ENCODE peak calls at places on chromosomes 3 and 15, in four cellular contexts. H, X, V and Q are unnamed samples.
A peak's percentile ranks its signal among the peaks of the same experiment; 100 is the strongest.

GRCh38 chr15:80072285-80072684 is 12.8 kb downstream of the ZFAND6 start:
- DNase-seq in X (peak; percentile 91), H (peak; percentile 92), V (peak; percentile 95), Q (peak; percentile 93)

GRCh38 chr15:98077186-98077585 is 116.7 kb downstream of the ARRDC4 start:
- DNase-seq in H (no peak), X (no peak), V (no peak), Q (no peak)

GRCh38 chr3:129690406-129690805 is 83.9 kb upstream of the PLXND1 start:
- DNase-seq in V (peak; percentile 81), H (peak; percentile 60), X (peak; percentile 91), Q (peak; percentile 65)

GRCh38 chr3:32712506-32713055 is 27.6 kb downstream of the CNOT10 start:
- DNase-seq in V (no peak), H (no peak), X (no peak), Q (peak; percentile 7)

GRCh38 chr3:33915796-33916589 is 117.6 kb downstream of the PDCD6IP start:
- DNase-seq in V (no peak), H (peak; percentile 33), X (peak; percentile 47), Q (peak; percentile 43)

GRCh38 chr3:69472093-69472492 is 86.2 kb upstream of the FRMD4B start:
- DNase-seq in X (no peak), V (no peak), H (no peak), Q (no peak)

GRCh38 chr3:48565591-48566400 is 2.2 kb upstream of the UCN2 start:
- DNase-seq in X (no peak), H (peak; percentile 78), V (no peak), Q (peak; percentile 76)

GRCh38 chr3:136787226-136787793 is 31.6 kb upstream of the SLC35G2 start:
- DNase-seq in X (no peak), V (peak; percentile 50), H (peak; percentile 48), Q (no peak)

GRCh38 chr15:34241376-34242350 is 16.8 kb downstream of the EMC4 start:
- DNase-seq in X (peak; percentile 56), V (peak; percentile 67), H (peak; percentile 37), Q (peak; percentile 62)

GRCh38 chr3:70550723-70551319 is 238.4 kb upstream of the MDFIC2 start:
- DNase-seq in H (peak; percentile 40), V (peak; percentile 75), X (peak; percentile 71), Q (peak; percentile 45)

GRCh38 chr15:83163032-83163431 is 44.6 kb downstream of the HDGFL3 start:
- DNase-seq in H (no peak), X (no peak), V (peak; percentile 12), Q (no peak)

GRCh38 chr15:29538110-29538509 is 268.5 kb upstream of the NSMCE3 start:
- DNase-seq in H (no peak), V (no peak), X (no peak), Q (no peak)

GRCh38 chr3:9316881-9317341 is 45.9 kb upstream of the THUMPD3 start:
- DNase-seq in V (peak; percentile 81), H (peak; percentile 78), X (peak; percentile 60), Q (peak; percentile 51)

GRCh38 chr15:48560321-48561051 is 85.0 kb downstream of the FBN1 start:
- DNase-seq in X (no peak), H (no peak), V (peak; percentile 77), Q (no peak)

GRCh38 chr15:45468294-45468693 is 54.3 kb downstream of the SLC30A4 start:
- DNase-seq in V (no peak), X (no peak), H (no peak), Q (no peak)

GRCh38 chr15:33985287-33985686 is 17.0 kb downstream of the CHRM5 start:
- DNase-seq in H (peak; percentile 97), V (no peak), X (peak; percentile 56), Q (peak; percentile 63)

GRCh38 chr3:126528800-126529541 is 5.0 kb downstream of the CHST13 start:
- DNase-seq in V (no peak), X (no peak), H (no peak), Q (no peak)
- H3K4me1 ChIP-seq in V (no peaks in the 10 kb centered on the region), X (no peaks in the 10 kb centered on the region), H (no peaks in the 10 kb centered on the region), Q (peaks cover 1% of the 10 kb centered on the region)

GRCh38 chr3:188627652-188628051 is 473.7 kb downstream of the LPP start:
- DNase-seq in V (peak; percentile 29), H (peak; percentile 95), X (no peak), Q (peak; percentile 82)
- H3K4me2 ChIP-seq in V (no peak overlapping the region), H (no peak overlapping the region), X (no peak overlapping the region), Q (peak overlapping the region; percentile 54)

DNA sequence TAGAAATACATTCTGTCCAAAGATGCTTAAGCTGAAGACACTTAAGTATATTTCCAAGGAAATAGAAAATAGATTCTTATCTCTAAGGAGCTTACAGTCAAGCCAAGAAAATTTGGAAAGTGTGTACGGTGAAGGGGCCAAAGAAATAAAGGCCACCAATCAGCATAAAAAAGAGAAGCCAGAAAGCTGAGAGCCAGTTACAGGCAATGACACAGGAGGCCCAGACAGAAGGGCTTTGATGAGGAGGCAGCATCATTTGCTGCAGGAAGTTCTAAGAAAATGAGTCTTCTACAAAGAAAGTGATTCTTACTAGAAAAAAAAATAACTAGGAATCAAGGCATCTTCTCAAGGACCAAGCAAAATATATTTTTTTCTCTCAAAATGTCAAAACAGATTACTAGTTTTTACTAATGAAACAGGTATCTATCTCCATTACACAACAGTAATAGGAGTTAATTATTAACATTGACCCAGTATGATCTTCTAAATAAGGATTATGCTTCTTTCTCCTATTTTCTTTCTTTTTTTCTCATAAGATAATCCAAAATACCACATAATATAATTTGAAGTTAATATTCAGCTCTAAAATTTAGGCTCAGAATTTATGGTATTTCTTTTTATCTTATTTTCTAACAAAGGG is 82.1 kb upstream of the PHLDB2 start:
- DNase-seq in V (no peak), X (no peak), H (no peak), Q (no peak)
- H2AFZ ChIP-seq in V (no peak overlapping the region), X (no peak overlapping the region), H (no peak overlapping the region), Q (peak overlapping the region; percentile 52)

GRCh38 chr3:113019182-113020137 is 28.7 kb downstream of the GTPBP8 start:
- DNase-seq in H (peak; percentile 94), X (peak; percentile 97), V (peak; percentile 91), Q (peak; percentile 86)
- H3K4me1 ChIP-seq in H (peaks cover 4% of the 10 kb centered on the region), X (peaks cover 10% of the 10 kb centered on the region), V (peaks cover 16% of the 10 kb centered on the region), Q (peaks cover 23% of the 10 kb centered on the region)

GRCh38 chr15:101322016-101322695 is 27.1 kb upstream of the SNRPA1 start:
- DNase-seq in H (no peak), V (no peak), X (no peak), Q (no peak)
- H3K4me2 ChIP-seq in H (no peak overlapping the region), V (no peak overlapping the region), X (no peak overlapping the region), Q (no peak overlapping the region)